ENCODE peak calls at places on chromosome 4, in four cellular contexts. One of them, this sample, is unnamed.

GRCh38 chr4:135917016-135917415 is 1615.3 kb downstream of the PCDH18 start:
- DNase-seq in right atrium auricular region: no peak
- DNase-seq in CD8-positive, alpha-beta memory T cell: no peak
- DNase-seq in naive B cell: no peak
- DNase-seq in this sample: no peak

GRCh38 chr4:29423836-29424721 is 1296.1 kb upstream of the PCDH7 start:
- DNase-seq in naive B cell: no peak
- DNase-seq in CD8-positive, alpha-beta memory T cell: no peak
- DNase-seq in right atrium auricular region: no peak
- DNase-seq in this sample: no peak

GRCh38 chr4:171719691-171720090 is 93.5 kb upstream of the GALNTL6 start:
- DNase-seq in right atrium auricular region: no peak
- DNase-seq in naive B cell: no peak
- DNase-seq in CD8-positive, alpha-beta memory T cell: no peak
- DNase-seq in this sample: no peak

GRCh38 chr4:92451792-92452191 is 148.0 kb downstream of the GRID2 start:
- DNase-seq in CD8-positive, alpha-beta memory T cell: no peak
- DNase-seq in naive B cell: no peak
- DNase-seq in right atrium auricular region: no peak
- DNase-seq in this sample: no peak

GRCh38 chr4:75370582-75370981 is 143.6 kb downstream of the RCHY1 start:
- DNase-seq in CD8-positive, alpha-beta memory T cell: no peak
- DNase-seq in right atrium auricular region: no peak
- DNase-seq in naive B cell: no peak
- DNase-seq in this sample: no peak

GRCh38 chr4:118345813-118346212 is 7.0 kb downstream of the PRSS12 start:
- DNase-seq in CD8-positive, alpha-beta memory T cell: no peak
- DNase-seq in naive B cell: no peak
- DNase-seq in right atrium auricular region: no peak
- DNase-seq in this sample: no peak

GRCh38 chr4:98555798-98556445 is 102.5 kb downstream of the TSPAN5 start:
- DNase-seq in right atrium auricular region: no peak
- DNase-seq in CD8-positive, alpha-beta memory T cell: no peak
- DNase-seq in naive B cell: no peak
- DNase-seq in this sample: no peak

GRCh38 chr4:10371869-10372471 is 85.3 kb downstream of the ZNF518B start:
- DNase-seq in naive B cell: no peak
- DNase-seq in CD8-positive, alpha-beta memory T cell: no peak
- DNase-seq in right atrium auricular region: no peak
- DNase-seq in this sample: no peak

GRCh38 chr4:78518551-78518950 is 33.0 kb upstream of the ANXA3 start:
- DNase-seq in CD8-positive, alpha-beta memory T cell: no peak
- DNase-seq in naive B cell: no peak
- DNase-seq in right atrium auricular region: no peak
- DNase-seq in this sample: no peak

GRCh38 chr4:183586824-183587223 is 72.2 kb downstream of the RWDD4 start:
- DNase-seq in CD8-positive, alpha-beta memory T cell: no peak
- DNase-seq in right atrium auricular region: no peak
- DNase-seq in naive B cell: no peak
- DNase-seq in this sample: no peak

GRCh38 chr4:19266566-19266965 is 985.1 kb upstream of the SLIT2 start:
- DNase-seq in naive B cell: no peak
- DNase-seq in CD8-positive, alpha-beta memory T cell: no peak
- DNase-seq in right atrium auricular region: no peak
- DNase-seq in this sample: no peak

GRCh38 chr4:14596904-14597303 is 405.4 kb upstream of the CPEB2 start:
- DNase-seq in naive B cell: no peak
- DNase-seq in right atrium auricular region: no peak
- DNase-seq in CD8-positive, alpha-beta memory T cell: no peak
- DNase-seq in this sample: no peak

GRCh38 chr4:3241905-3242304 is 7.1 kb upstream of the MSANTD1 start:
- DNase-seq in CD8-positive, alpha-beta memory T cell: no peak
- DNase-seq in right atrium auricular region: no peak
- DNase-seq in naive B cell: no peak
- DNase-seq in this sample: no peak